ENCODE peak calls at places on chromosomes 16 and 17, in six cellular contexts. One of them, this sample, is unnamed.

GRCh38 chr17:48555183-48555615 is 10.3 kb upstream of the HOXB2 start:
- DNase-seq in activated naive CD4-positive, alpha-beta T cell: no peak
- DNase-seq in stimulated activated naive CD4-positive, alpha-beta T cell: peak; percentile 11
- DNase-seq in NCI-H2171 treated with DMSO at 0.1 percent for 48 hours: no peak
- DNase-seq in naive thymus-derived CD8-positive, alpha-beta T cell: no peak
- DNase-seq in activated T-helper 2 cell treated with anti-CD3 and anti-CD28 coated beads, Interferon-gamma antibody, Interleukin-2, Interleukin-4, amounts not matched to agents 10 μg/mL and 5 μg/mL and 100 μg/mL, durations not matched to agents 14 hours and 24 hours and 36 hours: no peak
- DNase-seq in this sample: no peak

GRCh38 chr17:80730739-80731138 is 186.1 kb downstream of the RPTOR start:
- DNase-seq in NCI-H2171 treated with DMSO at 0.1 percent for 48 hours: peak; percentile 15
- DNase-seq in activated naive CD4-positive, alpha-beta T cell: no peak
- DNase-seq in naive thymus-derived CD8-positive, alpha-beta T cell: no peak
- DNase-seq in stimulated activated naive CD4-positive, alpha-beta T cell: no peak
- DNase-seq in activated T-helper 2 cell treated with anti-CD3 and anti-CD28 coated beads, Interferon-gamma antibody, Interleukin-2, Interleukin-4, amounts not matched to agents 10 μg/mL and 5 μg/mL and 100 μg/mL, durations not matched to agents 14 hours and 24 hours and 36 hours: no peak
- DNase-seq in this sample: no peak

GRCh38 chr17:46777943-46778915 is 40.3 kb downstream of the WNT3 start:
- DNase-seq in NCI-H2171 treated with DMSO at 0.1 percent for 48 hours: no peak
- DNase-seq in stimulated activated naive CD4-positive, alpha-beta T cell: no peak
- DNase-seq in naive thymus-derived CD8-positive, alpha-beta T cell: no peak
- DNase-seq in activated T-helper 2 cell treated with anti-CD3 and anti-CD28 coated beads, Interferon-gamma antibody, Interleukin-2, Interleukin-4, amounts not matched to agents 10 μg/mL and 5 μg/mL and 100 μg/mL, durations not matched to agents 14 hours and 24 hours and 36 hours: no peak
- DNase-seq in activated naive CD4-positive, alpha-beta T cell: no peak
- DNase-seq in this sample: no peak

GRCh38 chr16:58110590-58111330 is 18.4 kb downstream of the CFAP20 start:
- DNase-seq in NCI-H2171 treated with DMSO at 0.1 percent for 48 hours: no peak
- DNase-seq in stimulated activated naive CD4-positive, alpha-beta T cell: no peak
- DNase-seq in naive thymus-derived CD8-positive, alpha-beta T cell: no peak
- DNase-seq in activated naive CD4-positive, alpha-beta T cell: no peak
- DNase-seq in activated T-helper 2 cell treated with anti-CD3 and anti-CD28 coated beads, Interferon-gamma antibody, Interleukin-2, Interleukin-4, amounts not matched to agents 10 μg/mL and 5 μg/mL and 100 μg/mL, durations not matched to agents 14 hours and 24 hours and 36 hours: no peak
- DNase-seq in this sample: no peak

GRCh38 chr16:24826817-24827566 is 18.8 kb upstream of the SLC5A11 start:
- DNase-seq in naive thymus-derived CD8-positive, alpha-beta T cell: no peak
- DNase-seq in stimulated activated naive CD4-positive, alpha-beta T cell: no peak
- DNase-seq in NCI-H2171 treated with DMSO at 0.1 percent for 48 hours: no peak
- DNase-seq in activated T-helper 2 cell treated with anti-CD3 and anti-CD28 coated beads, Interferon-gamma antibody, Interleukin-2, Interleukin-4, amounts not matched to agents 10 μg/mL and 5 μg/mL and 100 μg/mL, durations not matched to agents 14 hours and 24 hours and 36 hours: no peak
- DNase-seq in activated naive CD4-positive, alpha-beta T cell: no peak
- DNase-seq in this sample: no peak

GRCh38 chr16:2370725-2371124 is 30.2 kb upstream of the ABCA3 start:
- DNase-seq in naive thymus-derived CD8-positive, alpha-beta T cell: no peak
- DNase-seq in stimulated activated naive CD4-positive, alpha-beta T cell: no peak
- DNase-seq in activated T-helper 2 cell treated with anti-CD3 and anti-CD28 coated beads, Interferon-gamma antibody, Interleukin-2, Interleukin-4, amounts not matched to agents 10 μg/mL and 5 μg/mL and 100 μg/mL, durations not matched to agents 14 hours and 24 hours and 36 hours: no peak
- DNase-seq in activated naive CD4-positive, alpha-beta T cell: no peak
- DNase-seq in NCI-H2171 treated with DMSO at 0.1 percent for 48 hours: no peak
- DNase-seq in this sample: no peak

GRCh38 chr17:47267354-47267828 is 13.8 kb downstream of the ITGB3 start:
- DNase-seq in naive thymus-derived CD8-positive, alpha-beta T cell: no peak
- DNase-seq in activated naive CD4-positive, alpha-beta T cell: no peak
- DNase-seq in stimulated activated naive CD4-positive, alpha-beta T cell: no peak
- DNase-seq in activated T-helper 2 cell treated with anti-CD3 and anti-CD28 coated beads, Interferon-gamma antibody, Interleukin-2, Interleukin-4, amounts not matched to agents 10 μg/mL and 5 μg/mL and 100 μg/mL, durations not matched to agents 14 hours and 24 hours and 36 hours: no peak
- DNase-seq in NCI-H2171 treated with DMSO at 0.1 percent for 48 hours: no peak
- DNase-seq in this sample: no peak

GRCh38 chr16:11627822-11628457 is 40.3 kb upstream of the SNN start:
- DNase-seq in activated T-helper 2 cell treated with anti-CD3 and anti-CD28 coated beads, Interferon-gamma antibody, Interleukin-2, Interleukin-4, amounts not matched to agents 10 μg/mL and 5 μg/mL and 100 μg/mL, durations not matched to agents 14 hours and 24 hours and 36 hours: no peak
- DNase-seq in naive thymus-derived CD8-positive, alpha-beta T cell: no peak
- DNase-seq in activated naive CD4-positive, alpha-beta T cell: no peak
- DNase-seq in NCI-H2171 treated with DMSO at 0.1 percent for 48 hours: no peak
- DNase-seq in stimulated activated naive CD4-positive, alpha-beta T cell: no peak
- DNase-seq in this sample: no peak

GRCh38 chr17:79993390-79994221 is 42.1 kb downstream of the TBC1D16 start:
- DNase-seq in activated naive CD4-positive, alpha-beta T cell: peak; percentile 18
- DNase-seq in NCI-H2171 treated with DMSO at 0.1 percent for 48 hours: peak; percentile 93
- DNase-seq in stimulated activated naive CD4-positive, alpha-beta T cell: peak; percentile 12
- DNase-seq in naive thymus-derived CD8-positive, alpha-beta T cell: peak; percentile 24
- DNase-seq in activated T-helper 2 cell treated with anti-CD3 and anti-CD28 coated beads, Interferon-gamma antibody, Interleukin-2, Interleukin-4, amounts not matched to agents 10 μg/mL and 5 μg/mL and 100 μg/mL, durations not matched to agents 14 hours and 24 hours and 36 hours: peak; percentile 26
- DNase-seq in this sample: peak; percentile 40

GRCh38 chr17:81294512-81295030 is 536 bp downstream of the SLC38A10 start:
- DNase-seq in naive thymus-derived CD8-positive, alpha-beta T cell: no peak
- DNase-seq in activated T-helper 2 cell treated with anti-CD3 and anti-CD28 coated beads, Interferon-gamma antibody, Interleukin-2, Interleukin-4, amounts not matched to agents 10 μg/mL and 5 μg/mL and 100 μg/mL, durations not matched to agents 14 hours and 24 hours and 36 hours: no peak
- DNase-seq in NCI-H2171 treated with DMSO at 0.1 percent for 48 hours: no peak
- DNase-seq in stimulated activated naive CD4-positive, alpha-beta T cell: peak; percentile 17
- DNase-seq in activated naive CD4-positive, alpha-beta T cell: no peak
- DNase-seq in this sample: no peak

GRCh38 chr16:73545713-73546112 is 497.8 kb upstream of the ZFHX3 start:
- DNase-seq in naive thymus-derived CD8-positive, alpha-beta T cell: no peak
- DNase-seq in activated T-helper 2 cell treated with anti-CD3 and anti-CD28 coated beads, Interferon-gamma antibody, Interleukin-2, Interleukin-4, amounts not matched to agents 10 μg/mL and 5 μg/mL and 100 μg/mL, durations not matched to agents 14 hours and 24 hours and 36 hours: no peak
- DNase-seq in activated naive CD4-positive, alpha-beta T cell: no peak
- DNase-seq in stimulated activated naive CD4-positive, alpha-beta T cell: no peak
- DNase-seq in NCI-H2171 treated with DMSO at 0.1 percent for 48 hours: no peak
- DNase-seq in this sample: no peak

GRCh38 chr17:40065041-40065770 is 2.4 kb downstream of the THRA start:
- DNase-seq in activated T-helper 2 cell treated with anti-CD3 and anti-CD28 coated beads, Interferon-gamma antibody, Interleukin-2, Interleukin-4, amounts not matched to agents 10 μg/mL and 5 μg/mL and 100 μg/mL, durations not matched to agents 14 hours and 24 hours and 36 hours: no peak
- DNase-seq in stimulated activated naive CD4-positive, alpha-beta T cell: no peak
- DNase-seq in activated naive CD4-positive, alpha-beta T cell: no peak
- DNase-seq in naive thymus-derived CD8-positive, alpha-beta T cell: no peak
- DNase-seq in NCI-H2171 treated with DMSO at 0.1 percent for 48 hours: no peak
- DNase-seq in this sample: no peak

GRCh38 chr16:27189335-27189972 is 13.9 kb upstream of the KDM8 start:
- DNase-seq in NCI-H2171 treated with DMSO at 0.1 percent for 48 hours: no peak
- DNase-seq in stimulated activated naive CD4-positive, alpha-beta T cell: no peak
- DNase-seq in naive thymus-derived CD8-positive, alpha-beta T cell: no peak
- DNase-seq in activated T-helper 2 cell treated with anti-CD3 and anti-CD28 coated beads, Interferon-gamma antibody, Interleukin-2, Interleukin-4, amounts not matched to agents 10 μg/mL and 5 μg/mL and 100 μg/mL, durations not matched to agents 14 hours and 24 hours and 36 hours: no peak
- DNase-seq in activated naive CD4-positive, alpha-beta T cell: no peak
- DNase-seq in this sample: no peak

GRCh38 chr17:48510761-48511604 is 19.8 kb downstream of the HOXB1 start:
- DNase-seq in activated naive CD4-positive, alpha-beta T cell: peak; percentile 13
- DNase-seq in naive thymus-derived CD8-positive, alpha-beta T cell: peak; percentile 13
- DNase-seq in NCI-H2171 treated with DMSO at 0.1 percent for 48 hours: no peak
- DNase-seq in activated T-helper 2 cell treated with anti-CD3 and anti-CD28 coated beads, Interferon-gamma antibody, Interleukin-2, Interleukin-4, amounts not matched to agents 10 μg/mL and 5 μg/mL and 100 μg/mL, durations not matched to agents 14 hours and 24 hours and 36 hours: peak; percentile 49
- DNase-seq in stimulated activated naive CD4-positive, alpha-beta T cell: no peak
- DNase-seq in this sample: no peak

GRCh38 chr17:73261617-73261951 is at the start of gene CPSF4L:
- DNase-seq in naive thymus-derived CD8-positive, alpha-beta T cell: no peak
- DNase-seq in stimulated activated naive CD4-positive, alpha-beta T cell: no peak
- DNase-seq in NCI-H2171 treated with DMSO at 0.1 percent for 48 hours: no peak
- DNase-seq in activated T-helper 2 cell treated with anti-CD3 and anti-CD28 coated beads, Interferon-gamma antibody, Interleukin-2, Interleukin-4, amounts not matched to agents 10 μg/mL and 5 μg/mL and 100 μg/mL, durations not matched to agents 14 hours and 24 hours and 36 hours: no peak
- DNase-seq in activated naive CD4-positive, alpha-beta T cell: no peak
- DNase-seq in this sample: no peak

GRCh38 chr17:77733576-77734296 is 224.8 kb upstream of the TNRC6C start:
- DNase-seq in NCI-H2171 treated with DMSO at 0.1 percent for 48 hours: no peak
- DNase-seq in stimulated activated naive CD4-positive, alpha-beta T cell: no peak
- DNase-seq in activated T-helper 2 cell treated with anti-CD3 and anti-CD28 coated beads, Interferon-gamma antibody, Interleukin-2, Interleukin-4, amounts not matched to agents 10 μg/mL and 5 μg/mL and 100 μg/mL, durations not matched to agents 14 hours and 24 hours and 36 hours: no peak
- DNase-seq in naive thymus-derived CD8-positive, alpha-beta T cell: no peak
- DNase-seq in activated naive CD4-positive, alpha-beta T cell: no peak
- DNase-seq in this sample: no peak

GRCh38 chr17:69489303-69489702 is 74.8 kb downstream of the MAP2K6 start:
- DNase-seq in NCI-H2171 treated with DMSO at 0.1 percent for 48 hours: no peak
- DNase-seq in activated T-helper 2 cell treated with anti-CD3 and anti-CD28 coated beads, Interferon-gamma antibody, Interleukin-2, Interleukin-4, amounts not matched to agents 10 μg/mL and 5 μg/mL and 100 μg/mL, durations not matched to agents 14 hours and 24 hours and 36 hours: no peak
- DNase-seq in naive thymus-derived CD8-positive, alpha-beta T cell: no peak
- DNase-seq in stimulated activated naive CD4-positive, alpha-beta T cell: no peak
- DNase-seq in activated naive CD4-positive, alpha-beta T cell: no peak
- DNase-seq in this sample: no peak

GRCh38 chr16:89821438-89822187 is 5.2 kb upstream of the FANCA start:
- DNase-seq in naive thymus-derived CD8-positive, alpha-beta T cell: no peak
- DNase-seq in activated T-helper 2 cell treated with anti-CD3 and anti-CD28 coated beads, Interferon-gamma antibody, Interleukin-2, Interleukin-4, amounts not matched to agents 10 μg/mL and 5 μg/mL and 100 μg/mL, durations not matched to agents 14 hours and 24 hours and 36 hours: no peak
- DNase-seq in activated naive CD4-positive, alpha-beta T cell: no peak
- DNase-seq in NCI-H2171 treated with DMSO at 0.1 percent for 48 hours: no peak
- DNase-seq in stimulated activated naive CD4-positive, alpha-beta T cell: no peak
- DNase-seq in this sample: no peak

GRCh38 chr17:15092762-15093161 is 172.4 kb downstream of the PMP22 start:
- DNase-seq in activated naive CD4-positive, alpha-beta T cell: no peak
- DNase-seq in NCI-H2171 treated with DMSO at 0.1 percent for 48 hours: no peak
- DNase-seq in activated T-helper 2 cell treated with anti-CD3 and anti-CD28 coated beads, Interferon-gamma antibody, Interleukin-2, Interleukin-4, amounts not matched to agents 10 μg/mL and 5 μg/mL and 100 μg/mL, durations not matched to agents 14 hours and 24 hours and 36 hours: no peak
- DNase-seq in stimulated activated naive CD4-positive, alpha-beta T cell: no peak
- DNase-seq in naive thymus-derived CD8-positive, alpha-beta T cell: no peak
- DNase-seq in this sample: no peak

GRCh38 chr16:28964527-28964926 is 10.1 kb upstream of the SPNS1 start:
- DNase-seq in NCI-H2171 treated with DMSO at 0.1 percent for 48 hours: no peak
- DNase-seq in activated naive CD4-positive, alpha-beta T cell: no peak
- DNase-seq in stimulated activated naive CD4-positive, alpha-beta T cell: no peak
- DNase-seq in naive thymus-derived CD8-positive, alpha-beta T cell: no peak
- DNase-seq in activated T-helper 2 cell treated with anti-CD3 and anti-CD28 coated beads, Interferon-gamma antibody, Interleukin-2, Interleukin-4, amounts not matched to agents 10 μg/mL and 5 μg/mL and 100 μg/mL, durations not matched to agents 14 hours and 24 hours and 36 hours: no peak
- DNase-seq in this sample: no peak

GRCh38 chr16:69073181-69073669 is 32.2 kb upstream of the HAS3 start:
- DNase-seq in NCI-H2171 treated with DMSO at 0.1 percent for 48 hours: no peak
- DNase-seq in activated T-helper 2 cell treated with anti-CD3 and anti-CD28 coated beads, Interferon-gamma antibody, Interleukin-2, Interleukin-4, amounts not matched to agents 10 μg/mL and 5 μg/mL and 100 μg/mL, durations not matched to agents 14 hours and 24 hours and 36 hours: no peak
- DNase-seq in stimulated activated naive CD4-positive, alpha-beta T cell: no peak
- DNase-seq in activated naive CD4-positive, alpha-beta T cell: no peak
- DNase-seq in naive thymus-derived CD8-positive, alpha-beta T cell: no peak
- DNase-seq in this sample: no peak

GRCh38 chr17:48678141-48678971 is 44.0 kb downstream of the PRAC1 start:
- DNase-seq in NCI-H2171 treated with DMSO at 0.1 percent for 48 hours: peak; percentile 20
- DNase-seq in activated naive CD4-positive, alpha-beta T cell: peak; percentile 69
- DNase-seq in stimulated activated naive CD4-positive, alpha-beta T cell: peak; percentile 72
- DNase-seq in activated T-helper 2 cell treated with anti-CD3 and anti-CD28 coated beads, Interferon-gamma antibody, Interleukin-2, Interleukin-4, amounts not matched to agents 10 μg/mL and 5 μg/mL and 100 μg/mL, durations not matched to agents 14 hours and 24 hours and 36 hours: peak; percentile 54
- DNase-seq in naive thymus-derived CD8-positive, alpha-beta T cell: peak; percentile 67
- DNase-seq in this sample: no peak

GRCh38 chr16:66441586-66442375 is 14.7 kb downstream of the BEAN1 start:
- DNase-seq in naive thymus-derived CD8-positive, alpha-beta T cell: no peak
- DNase-seq in activated naive CD4-positive, alpha-beta T cell: no peak
- DNase-seq in NCI-H2171 treated with DMSO at 0.1 percent for 48 hours: no peak
- DNase-seq in activated T-helper 2 cell treated with anti-CD3 and anti-CD28 coated beads, Interferon-gamma antibody, Interleukin-2, Interleukin-4, amounts not matched to agents 10 μg/mL and 5 μg/mL and 100 μg/mL, durations not matched to agents 14 hours and 24 hours and 36 hours: no peak
- DNase-seq in stimulated activated naive CD4-positive, alpha-beta T cell: no peak
- DNase-seq in this sample: no peak

GRCh38 chr17:80379348-80379747 is 35.6 kb upstream of the ENDOV start:
- DNase-seq in NCI-H2171 treated with DMSO at 0.1 percent for 48 hours: no peak
- DNase-seq in stimulated activated naive CD4-positive, alpha-beta T cell: no peak
- DNase-seq in activated T-helper 2 cell treated with anti-CD3 and anti-CD28 coated beads, Interferon-gamma antibody, Interleukin-2, Interleukin-4, amounts not matched to agents 10 μg/mL and 5 μg/mL and 100 μg/mL, durations not matched to agents 14 hours and 24 hours and 36 hours: no peak
- DNase-seq in naive thymus-derived CD8-positive, alpha-beta T cell: no peak
- DNase-seq in activated naive CD4-positive, alpha-beta T cell: no peak
- DNase-seq in this sample: no peak

GRCh38 chr16:19431636-19432340 is 14.1 kb downstream of the TMC5 start:
- DNase-seq in naive thymus-derived CD8-positive, alpha-beta T cell: no peak
- DNase-seq in activated T-helper 2 cell treated with anti-CD3 and anti-CD28 coated beads, Interferon-gamma antibody, Interleukin-2, Interleukin-4, amounts not matched to agents 10 μg/mL and 5 μg/mL and 100 μg/mL, durations not matched to agents 14 hours and 24 hours and 36 hours: no peak
- DNase-seq in stimulated activated naive CD4-positive, alpha-beta T cell: no peak
- DNase-seq in NCI-H2171 treated with DMSO at 0.1 percent for 48 hours: no peak
- DNase-seq in activated naive CD4-positive, alpha-beta T cell: no peak
- DNase-seq in this sample: no peak

GRCh38 chr17:39704821-39705551 is 5.1 kb downstream of the ERBB2 start:
- DNase-seq in NCI-H2171 treated with DMSO at 0.1 percent for 48 hours: no peak
- DNase-seq in naive thymus-derived CD8-positive, alpha-beta T cell: no peak
- DNase-seq in stimulated activated naive CD4-positive, alpha-beta T cell: no peak
- DNase-seq in activated naive CD4-positive, alpha-beta T cell: no peak
- DNase-seq in activated T-helper 2 cell treated with anti-CD3 and anti-CD28 coated beads, Interferon-gamma antibody, Interleukin-2, Interleukin-4, amounts not matched to agents 10 μg/mL and 5 μg/mL and 100 μg/mL, durations not matched to agents 14 hours and 24 hours and 36 hours: no peak
- DNase-seq in this sample: no peak

GRCh38 chr16:61131447-61131846 is 904.8 kb downstream of the CDH8 start:
- DNase-seq in stimulated activated naive CD4-positive, alpha-beta T cell: no peak
- DNase-seq in naive thymus-derived CD8-positive, alpha-beta T cell: no peak
- DNase-seq in activated naive CD4-positive, alpha-beta T cell: no peak
- DNase-seq in NCI-H2171 treated with DMSO at 0.1 percent for 48 hours: no peak
- DNase-seq in activated T-helper 2 cell treated with anti-CD3 and anti-CD28 coated beads, Interferon-gamma antibody, Interleukin-2, Interleukin-4, amounts not matched to agents 10 μg/mL and 5 μg/mL and 100 μg/mL, durations not matched to agents 14 hours and 24 hours and 36 hours: no peak
- DNase-seq in this sample: no peak

GRCh38 chr16:9176547-9177418 is 85.3 kb downstream of the HAPSTR1 start:
- DNase-seq in NCI-H2171 treated with DMSO at 0.1 percent for 48 hours: no peak
- DNase-seq in stimulated activated naive CD4-positive, alpha-beta T cell: no peak
- DNase-seq in activated T-helper 2 cell treated with anti-CD3 and anti-CD28 coated beads, Interferon-gamma antibody, Interleukin-2, Interleukin-4, amounts not matched to agents 10 μg/mL and 5 μg/mL and 100 μg/mL, durations not matched to agents 14 hours and 24 hours and 36 hours: no peak
- DNase-seq in activated naive CD4-positive, alpha-beta T cell: no peak
- DNase-seq in naive thymus-derived CD8-positive, alpha-beta T cell: no peak
- DNase-seq in this sample: no peak